ENCODE peak calls at places on chromosome 1, in ten cellular contexts. Z is cardiac muscle cell; W is tibial nerve; F is IMR-90; M is heart right ventricle; B is esophagus squamous epithelium; I is gastrocnemius medialis; H is hepatocyte; L is GM12878; T is CD8-positive, alpha-beta T cell. U is an unnamed sample. For H3K27me3, the result is how much of the 10 kb centered on the place peaks cover.

GRCh38 chr1:25527226-25527846 is 16.1 kb upstream of the LDLRAP1 start:
- DNase-seq in T (no peak), Z (no peak), L (no peak), B (no peak), M (no peak), I (no peak), W (no peak), F (no peak), H (no peak), U (no peak)

GRCh38 chr1:246351726-246352125 is 155.4 kb downstream of the SMYD3 start:
- DNase-seq in T (no peak), L (no peak), Z (no peak), W (no peak), I (no peak), F (no peak), M (no peak), H (no peak), B (no peak), U (no peak)

GRCh38 chr1:98025858-98026257 is 105.0 kb upstream of the DPYD start:
- DNase-seq in H (no peak), W (no peak), Z (no peak), B (no peak), T (no peak), F (no peak), M (no peak), L (no peak), I (no peak), U (no peak)

GRCh38 chr1:112536561-112536960 is 27.8 kb downstream of the WNT2B start:
- DNase-seq in T (no peak), H (no peak), I (no peak), L (no peak), M (no peak), Z (no peak), B (no peak), F (no peak), W (no peak), U (no peak)

GRCh38 chr1:9613625-9614299 is 25.1 kb downstream of the TMEM201 start:
- DNase-seq in L (no peak), I (no peak), B (no peak), F (no peak), Z (no peak), W (no peak), M (no peak), H (no peak), T (no peak), U (no peak)

GRCh38 chr1:87236585-87236984 is 92.1 kb upstream of the LMO4 start:
- DNase-seq in Z (no peak), T (no peak), H (no peak), W (no peak), B (no peak), I (no peak), L (no peak), M (no peak), F (peak), U (no peak)

GRCh38 chr1:218585565-218586184 is 240.5 kb downstream of the TGFB2 start:
- DNase-seq in T (no peak), H (peak), I (no peak), L (no peak), W (no peak), B (no peak), F (peak), M (peak), Z (peak), U (no peak)

GRCh38 chr1:157170677-157171515 is 32.7 kb upstream of the ETV3 start:
- DNase-seq in H (peak), L (no peak), T (no peak), I (no peak), Z (peak), W (no peak), B (no peak), F (no peak), M (no peak), U (peak)

GRCh38 chr1:7424352-7424890 is 346.7 kb upstream of the VAMP3 start:
- DNase-seq in M (no peak), H (no peak), L (no peak), Z (no peak), I (no peak), B (no peak), F (peak), W (no peak), T (no peak), U (no peak)

GRCh38 chr1:7827134-7827955 is 25.5 kb downstream of the UTS2 start:
- DNase-seq in B (no peak), I (no peak), T (peak), H (no peak), M (no peak), L (no peak), Z (no peak), F (no peak), W (no peak), U (peak)

GRCh38 chr1:24981632-24982007 is 51.5 kb upstream of the RUNX3 start:
- DNase-seq in M (no peak), H (no peak), I (no peak), Z (no peak), B (no peak), W (no peak), F (no peak), L (no peak), T (no peak), U (no peak)

GRCh38 chr1:205942631-205943159 is 561 bp downstream of the SLC26A9 start:
- DNase-seq in I (no peak), M (no peak), W (no peak), B (no peak), L (no peak), Z (no peak), H (peak), F (no peak), T (no peak), U (no peak)

GRCh38 chr1:110879758-110880606 is 7.0 kb downstream of the CD53 start:
- DNase-seq in W (no peak), B (no peak), H (no peak), M (no peak), F (no peak), T (peak), Z (no peak), I (no peak), L (peak), U (no peak)

GRCh38 chr1:154943649-154944421 is 7.3 kb upstream of the PMVK start:
- DNase-seq in M (no peak), I (no peak), L (no peak), H (peak), T (no peak), B (no peak), F (peak), Z (peak), W (no peak), U (peak)

GRCh38 chr1:117710710-117711109 is 104.9 kb downstream of the TENT5C start:
- DNase-seq in L (no peak), B (no peak), M (no peak), T (no peak), F (no peak), I (no peak), W (no peak), Z (no peak), H (no peak), U (no peak)

GRCh38 chr1:36397378-36398230 is at the start of gene LSM10:
- DNase-seq in L (peak), I (peak), M (peak), H (peak), B (peak), W (peak), Z (peak), F (peak), T (peak), U (peak)

GRCh38 chr1:59689741-59690140 is 125.0 kb upstream of the HOOK1 start:
- DNase-seq in H (no peak), Z (no peak), F (no peak), B (no peak), L (no peak), I (peak), T (no peak), W (no peak), M (no peak), U (no peak)

GRCh38 chr1:213127074-213127473 is 76.0 kb downstream of the RPS6KC1 start:
- DNase-seq in B (no peak), F (peak), I (no peak), M (no peak), W (no peak), H (no peak), Z (no peak), T (no peak), L (no peak), U (no peak)

GRCh38 chr1:9782116-9782751 is 41.5 kb downstream of the CLSTN1 start:
- DNase-seq in F (no peak), H (no peak), W (no peak), L (no peak), M (no peak), B (no peak), I (no peak), T (no peak), Z (no peak), U (no peak)

GRCh38 chr1:11741482-11741881 is 5.5 kb downstream of the AGTRAP start:
- DNase-seq in L (no peak), I (no peak), B (no peak), H (no peak), Z (no peak), M (no peak), T (no peak), W (no peak), F (no peak), U (no peak)

GRCh38 chr1:59484090-59484489 is 187.2 kb downstream of the FGGY start:
- DNase-seq in W (no peak), T (no peak), H (peak), B (no peak), F (peak), I (no peak), Z (no peak), L (no peak), M (peak), U (no peak)

GRCh38 chr1:156694563-156694962 is 10.8 kb downstream of the CRABP2 start:
- DNase-seq in F (no peak), W (no peak), T (no peak), B (no peak), Z (no peak), M (no peak), L (no peak), I (no peak), H (no peak), U (no peak)

GRCh38 chr1:17121881-17122280 is 2.6 kb upstream of the PADI2 start:
- DNase-seq in T (no peak), W (no peak), B (no peak), H (no peak), Z (peak), M (no peak), F (peak), L (no peak), I (peak), U (no peak)

GRCh38 chr1:176515310-176515709 is 52.3 kb downstream of the PAPPA2 start:
- DNase-seq in B (no peak), L (no peak), T (no peak), Z (no peak), F (peak), M (no peak), W (no peak), I (peak), H (peak), U (no peak)

GRCh38 chr1:243712890-243713425 is 137.1 kb downstream of the AKT3 start:
- DNase-seq in T (no peak), M (no peak), L (no peak), I (no peak), H (no peak), W (no peak), B (no peak), F (peak), Z (no peak), U (no peak)

GRCh38 chr1:150194381-150195031 is 41.4 kb downstream of the ANP32E start:
- DNase-seq in L (no peak), B (no peak), W (no peak), F (peak), M (no peak), T (no peak), H (peak), I (no peak), Z (no peak), U (no peak)

GRCh38 chr1:40782371-40782956 is 1.1 kb upstream of the KCNQ4 start:
- DNase-seq in F (no peak), W (no peak), B (no peak), T (no peak), I (no peak), H (no peak), L (no peak), M (peak), Z (peak), U (no peak)

GRCh38 chr1:222233441-222234180 is 314.3 kb downstream of the HHIPL2 start:
- DNase-seq in H (peak), Z (no peak), T (no peak), M (no peak), B (no peak), W (no peak), I (no peak), F (peak), L (no peak), U (no peak)

GRCh38 chr1:25091671-25092070 is 140.6 kb downstream of the SYF2 start:
- DNase-seq in I (no peak), T (no peak), W (no peak), M (no peak), Z (no peak), F (no peak), L (no peak), H (no peak), B (no peak), U (no peak)

GRCh38 chr1:205259361-205259832 is 31.7 kb downstream of the TMCC2 start:
- DNase-seq in B (no peak), M (peak), I (peak), T (no peak), L (no peak), H (no peak), Z (no peak), F (peak), W (no peak), U (no peak)

GRCh38 chr1:25484096-25484495 is 53.4 kb downstream of the MACO1 start:
- DNase-seq in B (no peak), Z (no peak), F (no peak), L (no peak), W (no peak), T (no peak), M (peak), H (no peak), I (peak), U (peak)

GRCh38 chr1:192810253-192810880 is 1.5 kb downstream of the RGS2 start:
- DNase-seq in B (no peak), Z (no peak), F (peak), L (no peak), M (peak), T (no peak), H (peak), I (peak), W (no peak), U (no peak)

GRCh38 chr1:109765483-109765815 is 1.7 kb upstream of the EPS8L3 start:
- DNase-seq in I (peak), Z (no peak), L (no peak), H (no peak), T (no peak), B (no peak), M (no peak), W (no peak), F (no peak), U (peak)

GRCh38 chr1:52402860-52403240 is 1.4 kb downstream of the ORC1 start:
- DNase-seq in W (no peak), Z (no peak), B (no peak), F (no peak), T (no peak), L (peak), H (peak), I (no peak), M (no peak), U (no peak)

GRCh38 chr1:19643113-19643512 is 998 bp upstream of the NBL1 start:
- DNase-seq in W (no peak), F (no peak), L (no peak), Z (no peak), T (peak), H (peak), I (no peak), M (no peak), B (no peak), U (no peak)

GRCh38 chr1:221543529-221544120 is 198.3 kb downstream of the DUSP10 start:
- DNase-seq in Z (no peak), W (no peak), I (no peak), F (peak), B (no peak), L (no peak), T (no peak), H (peak), M (no peak), U (no peak)

GRCh38 chr1:22142315-22143064 is 407 bp downstream of the WNT4 start:
- DNase-seq in W (no peak), L (no peak), B (no peak), I (no peak), Z (peak), H (peak), F (no peak), M (no peak), T (no peak), U (no peak)

GRCh38 chr1:30418426-30419245 is 304.7 kb downstream of the MATN1 start:
- DNase-seq in T (no peak), M (no peak), L (no peak), Z (no peak), H (no peak), F (no peak), I (no peak), B (no peak), W (no peak), U (no peak)

GRCh38 chr1:11407301-11407994 is 71.5 kb upstream of the DISP3 start:
- DNase-seq in H (no peak), M (no peak), T (no peak), F (no peak), Z (no peak), W (no peak), L (peak), B (no peak), I (no peak), U (no peak)

GRCh38 chr1:107196973-107197562 is 56.2 kb downstream of the NTNG1 start:
- DNase-seq in W (no peak), L (peak), F (peak), H (peak), Z (peak), T (no peak), M (no peak), B (no peak), I (no peak), U (peak)
- TF ChIP-seq CTCF in W (no peak), L (peak), F (no peak), H (peak), Z (peak), T (no peak), M (peak), B (no peak), I (no peak), U (no peak)

GRCh38 chr1:230350208-230350921 is 75.8 kb downstream of the PGBD5 start:
- DNase-seq in L (no peak), H (no peak), F (peak), W (no peak), I (peak), T (no peak), Z (no peak), M (peak), B (no peak), U (no peak)
- H3K27me3 ChIP-seq in L (under half), H (under half), F (under half), W (under half), I (under half), T (under half), Z (under half), M (under half), B (under half), U (under half)

GRCh38 chr1:92956254-92956653 is 5.0 kb downstream of the DIPK1A start:
- DNase-seq in T (no peak), L (no peak), H (no peak), F (no peak), B (no peak), Z (no peak), I (no peak), M (no peak), W (no peak), U (no peak)
- H3K27ac ChIP-seq in T (no peak), L (peak), H (no peak), F (no peak), B (no peak), Z (no peak), I (peak), M (peak), W (no peak), U (no peak)

DNA sequence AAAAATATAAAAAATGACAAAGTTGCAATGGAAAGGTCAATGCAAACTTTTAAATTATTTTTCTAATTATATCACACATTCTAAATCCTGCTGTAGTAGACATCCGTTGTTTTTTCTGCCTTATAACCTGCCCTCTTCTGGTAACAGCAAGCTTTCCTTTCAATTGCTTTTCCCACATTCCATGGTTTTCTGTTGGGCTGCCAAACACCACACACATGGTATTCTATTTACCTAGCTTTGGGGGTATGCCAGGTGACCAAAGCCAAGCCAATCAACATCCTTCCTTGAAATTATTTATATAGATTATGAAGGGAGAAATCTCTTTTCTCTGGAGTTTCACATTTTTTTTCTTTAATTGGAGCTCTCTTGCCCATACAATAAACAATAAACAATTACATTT is 3.4 kb upstream of the LAMC1 start:
- DNase-seq in H (no peak), W (no peak), T (no peak), F (peak), L (no peak), M (no peak), Z (no peak), B (no peak), I (no peak), U (no peak)
- TF ChIP-seq CTCF in H (no peak), W (peak), T (no peak), F (peak), L (no peak), M (no peak), Z (peak), B (no peak), I (no peak), U (no peak)

GRCh38 chr1:57423135-57424131 is at the start of gene DAB1:
- DNase-seq in T (no peak), F (peak), M (no peak), H (peak), I (no peak), L (no peak), B (no peak), Z (peak), W (no peak), U (peak)

GRCh38 chr1:57424231-57425027 is 569 bp upstream of the DAB1 start:
- DNase-seq in Z (peak), H (peak), L (no peak), T (no peak), B (no peak), F (peak), W (no peak), M (peak), I (no peak), U (peak)

GRCh38 chr1:57421366-57421765 is 2.5 kb downstream of the DAB1 start:
- DNase-seq in B (no peak), W (no peak), L (no peak), H (no peak), M (no peak), Z (no peak), I (no peak), F (no peak), T (no peak), U (no peak)

DNA sequence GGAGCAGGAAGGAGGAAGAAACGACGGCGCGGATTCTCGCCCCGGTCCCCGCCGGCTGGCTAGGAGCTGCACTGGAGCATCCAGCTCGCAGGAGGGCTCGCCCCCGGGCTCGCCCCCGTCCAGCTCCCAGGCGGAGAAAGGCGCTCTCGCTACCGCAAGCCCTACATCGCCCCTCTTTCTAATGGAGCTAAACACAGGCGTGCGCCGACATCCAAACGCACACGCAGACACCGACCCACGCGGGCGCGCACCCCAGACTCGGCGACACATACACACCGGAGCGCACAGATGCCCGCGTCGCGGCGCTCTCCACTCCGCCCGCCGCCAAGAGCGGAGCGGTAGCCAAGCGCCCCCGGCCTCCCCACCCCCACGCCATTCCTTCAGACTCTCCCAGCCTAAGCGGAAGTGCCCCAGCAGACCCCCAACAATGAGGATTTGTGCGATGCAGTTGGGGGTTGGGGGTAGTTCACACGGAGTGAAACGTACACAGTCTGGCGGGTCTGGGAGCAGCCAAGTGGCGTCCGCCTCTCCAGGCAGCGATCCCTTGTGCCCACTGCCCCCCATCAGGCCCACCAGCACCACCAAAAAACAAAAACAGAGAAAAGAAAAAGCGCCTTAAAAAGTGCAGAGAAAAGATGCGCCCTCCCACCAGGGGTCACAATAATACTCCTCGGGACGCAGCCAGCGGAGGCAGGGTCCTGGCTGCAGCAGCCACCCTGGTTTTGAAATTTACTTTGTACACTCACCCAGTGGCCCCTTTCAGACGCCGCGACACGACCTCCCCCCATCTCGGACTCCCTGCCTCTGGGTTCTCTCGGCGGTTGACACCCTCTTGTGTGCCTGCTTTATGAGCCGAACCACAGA is 1.4 kb downstream of the DAB1 start:
- DNase-seq in H (peak), Z (peak), W (no peak), M (no peak), F (peak), T (no peak), I (no peak), B (no peak), L (no peak), U (no peak)
- H3K27me3 ChIP-seq in H (half or more), Z (under half), W (under half), M (under half), F (under half), T (under half), I (half or more), B (under half), L (under half), U (under half)

GRCh38 chr1:77275194-77275593 is 6.6 kb upstream of the AK5 start:
- DNase-seq in F (no peak), B (no peak), T (no peak), W (no peak), I (no peak), Z (no peak), H (no peak), M (no peak), L (no peak), U (no peak)
- H3K27ac ChIP-seq in F (no peak), B (no peak), T (no peak), W (no peak), I (no peak), Z (no peak), H (no peak), M (no peak), L (no peak), U (no peak)

U was measured in testis.